ENCODE peak calls at places on chromosomes 1 and 21, in five cellular contexts. U is brain microvascular endothelial cell; Y is dorsolateral prefrontal cortex; V is CD8-positive, alpha-beta T cell; H is BJ. B is an unnamed sample.

GRCh38 chr1:235932090-235932510 is 65.4 kb upstream of the LYST start:
- DNase-seq in U (no peak), Y (no peak), V (no peak), H (no peak), B (no peak)

GRCh38 chr1:30722175-30722537 is 1.2 kb downstream of the MATN1 start:
- DNase-seq in U (no peak), Y (no peak), V (no peak), H (no peak), B (no peak)

GRCh38 chr1:44628962-44629756 is 45.1 kb downstream of the TMEM53 start:
- DNase-seq in U (peak), Y (no peak), V (no peak), H (peak), B (no peak)

GRCh38 chr1:4689941-4690635 is 35.7 kb downstream of the AJAP1 start:
- DNase-seq in U (no peak), Y (no peak), V (no peak), H (no peak), B (no peak)

GRCh38 chr1:1540015-1540816 is at the start of gene TMEM240:
- DNase-seq in U (peak), Y (peak), V (peak), H (peak), B (peak)

GRCh38 chr21:43739648-43740435 is 20.9 kb downstream of the PDXK start:
- DNase-seq in U (no peak), Y (no peak), V (no peak), H (no peak), B (no peak)

GRCh38 chr1:36149973-36150295 is 648 bp upstream of the TRAPPC3 start:
- DNase-seq in U (no peak), Y (no peak), V (no peak), H (no peak), B (no peak)

GRCh38 chr1:81801834-81802531 is 1.2 kb downstream of the ADGRL2 start:
- DNase-seq in U (peak), Y (no peak), V (no peak), H (no peak), B (peak)

DNA sequence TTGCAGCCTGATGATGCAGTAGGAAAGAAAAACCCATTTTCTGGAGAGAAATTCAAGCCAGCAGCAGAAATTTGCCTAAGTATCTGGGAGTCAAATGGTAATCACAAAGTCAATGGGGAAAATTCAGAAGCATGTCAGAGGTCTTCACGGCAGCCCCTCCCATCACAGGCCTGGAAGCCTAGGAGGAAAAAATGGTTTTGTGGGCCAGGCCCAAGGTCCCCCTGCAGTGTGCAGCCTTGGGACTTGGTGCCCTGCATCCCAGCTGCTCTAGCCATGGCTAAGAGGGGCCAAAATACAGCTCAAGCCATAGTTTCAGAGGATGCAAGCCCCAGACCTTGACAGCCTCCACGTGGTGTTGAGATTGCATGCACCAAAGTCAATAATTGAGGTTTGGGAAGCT is 334.8 kb downstream of the PTBP2 start:
- DNase-seq in U (no peak), Y (no peak), V (no peak), H (no peak), B (no peak)
- TF ChIP-seq CTCF in U (no peak), Y (no peak), V (no peak), H (no peak), B (no peak)

DNA sequence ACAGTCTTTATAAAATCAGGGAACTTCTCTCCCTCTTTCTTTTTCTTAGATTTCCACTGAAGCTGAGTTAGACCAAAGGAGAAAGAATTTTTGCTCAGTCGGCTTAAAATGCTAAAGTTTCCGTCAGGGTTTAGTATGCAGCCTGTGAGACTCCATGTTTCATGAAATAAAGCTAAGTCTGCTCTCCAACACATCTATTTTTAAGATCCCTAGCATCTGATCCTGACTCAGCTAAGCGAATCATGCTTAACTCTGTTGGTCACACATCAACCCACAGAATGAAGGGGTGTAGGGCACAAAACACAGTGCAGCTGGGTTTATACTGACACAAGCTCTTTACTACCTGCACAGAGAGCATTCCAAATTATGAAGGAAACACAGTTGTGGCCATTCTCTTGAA is 102.4 kb upstream of the ZNF281 start:
- DNase-seq in U (peak), Y (no peak), V (no peak), H (no peak), B (no peak)
- TF ChIP-seq CTCF in U (no peak), Y (no peak), V (no peak), H (no peak), B (no peak)

DNA sequence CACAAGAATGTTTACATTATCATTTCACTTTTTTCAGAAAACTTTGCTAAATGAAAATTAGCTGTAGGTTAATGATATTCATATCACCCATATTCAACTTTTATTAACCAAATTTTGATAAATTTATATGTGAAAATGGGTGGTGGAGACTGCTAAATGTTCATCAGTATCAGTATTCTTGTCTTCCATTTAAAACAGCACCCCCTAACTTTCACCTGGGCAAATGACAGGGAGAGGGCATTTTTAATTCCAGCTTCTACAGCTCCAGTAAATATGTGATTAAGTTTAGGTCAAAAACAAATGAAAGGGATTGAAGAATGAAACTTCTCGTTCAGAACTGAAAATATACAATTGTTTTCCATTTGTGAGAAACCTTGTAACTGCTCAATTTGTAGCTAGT is 722.2 kb downstream of the KCNT2 start:
- DNase-seq in U (no peak), Y (no peak), V (no peak), H (no peak), B (no peak)
- TF ChIP-seq CTCF in U (peak), Y (no peak), V (no peak), H (peak), B (peak)

GRCh38 chr1:155044812-155045690 is 6.1 kb upstream of the ADAM15 start:
- DNase-seq in U (peak), Y (peak), V (peak), H (no peak), B (peak)
- TF ChIP-seq CTCF in U (peak), Y (peak), V (peak), H (peak), B (peak)